ENCODE peak calls at places on chromosomes 1 and 21, in eight cellular contexts. B is ACHN; K is activated CD8-positive, alpha-beta memory T cell treated with anti-CD3 and anti-CD28 coated beads, Interleukin-2, amount 50 U/mL, for 48 hours; S is left colon; Q is GM23248; D is A172; C is CD8-positive, alpha-beta T cell; T is GM03348. Z is an unnamed sample.

GRCh38 chr21:37430184-37430821 is 63.7 kb downstream of the DYRK1A start:
- DNase-seq in D (no peak), K (no peak), Q (no peak), C (no peak), B (no peak), T (no peak), S (no peak), Z (no peak)

GRCh38 chr1:192485692-192486436 is 89.7 kb upstream of the RGS1 start:
- DNase-seq in K (no peak), T (peak), C (no peak), Q (peak), B (peak), D (peak), S (peak), Z (no peak)

GRCh38 chr21:30257773-30258172 is 25.0 kb downstream of the KRTAP24-1 start:
- DNase-seq in C (no peak), D (peak), S (no peak), B (peak), K (no peak), T (peak), Q (peak), Z (peak)

GRCh38 chr21:42722153-42722552 is 68.7 kb downstream of the PDE9A start:
- DNase-seq in C (no peak), Q (no peak), T (no peak), B (no peak), D (no peak), K (no peak), S (no peak), Z (no peak)

GRCh38 chr1:100428160-100428559 is 75.9 kb downstream of the CDC14A start:
- DNase-seq in Q (no peak), K (no peak), T (no peak), C (no peak), S (no peak), D (no peak), B (no peak), Z (no peak)

GRCh38 chr21:34649400-34649799 is 19.4 kb upstream of the CLIC6 start:
- DNase-seq in T (no peak), K (no peak), B (no peak), D (no peak), C (no peak), Q (no peak), S (no peak), Z (no peak)

GRCh38 chr1:14254184-14254583 is 344.3 kb upstream of the KAZN start:
- DNase-seq in K (no peak), B (no peak), D (no peak), C (no peak), T (peak), S (no peak), Q (no peak), Z (no peak)

GRCh38 chr1:231192620-231193163 is 30.8 kb downstream of the TRIM67 start:
- DNase-seq in K (no peak), D (peak), S (peak), C (no peak), T (no peak), B (peak), Q (no peak), Z (no peak)

GRCh38 chr1:37479255-37480124 is 5.1 kb downstream of the ZC3H12A start:
- DNase-seq in D (peak), K (peak), Q (peak), C (peak), S (peak), T (peak), B (peak), Z (no peak)

GRCh38 chr1:98053471-98054366 is 132.9 kb upstream of the DPYD start:
- DNase-seq in B (peak), S (peak), T (peak), Q (peak), C (peak), K (peak), D (peak), Z (peak)

GRCh38 chr1:184691719-184692324 is 62.8 kb downstream of the EDEM3 start:
- DNase-seq in T (peak), D (peak), C (no peak), S (no peak), K (no peak), B (peak), Q (peak), Z (peak)

GRCh38 chr1:110783292-110783918 is 89.5 kb upstream of the CD53 start:
- DNase-seq in C (peak), S (peak), T (peak), K (peak), D (peak), Q (peak), B (peak), Z (peak)

GRCh38 chr1:11295905-11296304 is 22.9 kb downstream of the UBIAD1 start:
- DNase-seq in Q (no peak), C (no peak), T (no peak), D (no peak), K (no peak), B (no peak), S (no peak), Z (no peak)

GRCh38 chr1:229623838-229624237 is 2.1 kb downstream of the TAF5L start:
- DNase-seq in Q (no peak), D (no peak), T (no peak), K (no peak), S (no peak), B (no peak), C (no peak), Z (no peak)

GRCh38 chr21:45420061-45420521 is 15.1 kb downstream of the COL18A1 start:
- DNase-seq in K (no peak), C (no peak), T (no peak), B (no peak), S (no peak), D (no peak), Q (no peak), Z (no peak)

GRCh38 chr1:204337583-204337982 is 22.1 kb downstream of the PLEKHA6 start:
- DNase-seq in K (no peak), T (no peak), D (no peak), S (peak), B (no peak), Q (peak), C (no peak), Z (no peak)

GRCh38 chr1:70762386-70762785 is 285.2 kb downstream of the PTGER3 start:
- DNase-seq in K (no peak), D (no peak), T (no peak), Q (no peak), S (no peak), C (no peak), B (no peak), Z (no peak)

GRCh38 chr1:94580367-94581115 is 39.0 kb upstream of the F3 start:
- DNase-seq in K (no peak), B (no peak), S (no peak), Q (peak), D (peak), T (peak), C (no peak), Z (no peak)

GRCh38 chr1:147598631-147599361 is 57.5 kb downstream of the BCL9 start:
- DNase-seq in C (peak), D (no peak), Q (peak), B (peak), T (no peak), K (peak), S (peak), Z (peak)

GRCh38 chr1:63668298-63668697 is 75.1 kb downstream of the PGM1 start:
- DNase-seq in S (no peak), B (no peak), D (peak), K (no peak), T (no peak), C (no peak), Q (peak), Z (no peak)

GRCh38 chr1:81801834-81802531 is 1.2 kb downstream of the ADGRL2 start:
- DNase-seq in B (peak), T (peak), S (peak), C (no peak), K (no peak), Q (peak), D (no peak), Z (peak)

Z was measured in GM23338.